ENCODE peak calls at places on chromosomes 12 and 14, in four cellular contexts. One of them, this sample, is unnamed.

GRCh38 chr14:49479432-49479831 is 106.7 kb downstream of the RPS29 start:
- DNase-seq in heart left ventricle: no peak
- DNase-seq in NB4: no peak
- DNase-seq in breast epithelium: peak
- DNase-seq in this sample: no peak

GRCh38 chr14:22039938-22040780 is 366.5 kb upstream of the OR4E1 start:
- DNase-seq in NB4: peak
- DNase-seq in breast epithelium: no peak
- DNase-seq in heart left ventricle: no peak
- DNase-seq in this sample: no peak

GRCh38 chr12:103884316-103884715 is 43.3 kb upstream of the NT5DC3 start:
- DNase-seq in NB4: peak
- DNase-seq in breast epithelium: no peak
- DNase-seq in heart left ventricle: no peak
- DNase-seq in this sample: no peak

GRCh38 chr12:64560395-64561301 is 49.6 kb upstream of the RASSF3 start:
- DNase-seq in heart left ventricle: no peak
- DNase-seq in NB4: peak
- DNase-seq in breast epithelium: no peak
- DNase-seq in this sample: peak

GRCh38 chr14:88078525-88078924 is 73.6 kb downstream of the GPR65 start:
- DNase-seq in breast epithelium: no peak
- DNase-seq in heart left ventricle: no peak
- DNase-seq in NB4: no peak
- DNase-seq in this sample: no peak

GRCh38 chr14:103551338-103551762 is 11.1 kb downstream of the BAG5 start:
- DNase-seq in heart left ventricle: no peak
- DNase-seq in NB4: no peak
- DNase-seq in breast epithelium: peak
- DNase-seq in this sample: peak

GRCh38 chr12:121089031-121089812 is 43.5 kb upstream of the P2RX7 start:
- DNase-seq in heart left ventricle: no peak
- DNase-seq in NB4: no peak
- DNase-seq in breast epithelium: no peak
- DNase-seq in this sample: peak

GRCh38 chr12:30862486-30862885 is 64.1 kb upstream of the TSPAN11 start:
- DNase-seq in NB4: no peak
- DNase-seq in breast epithelium: no peak
- DNase-seq in heart left ventricle: peak
- DNase-seq in this sample: no peak

GRCh38 chr12:108337235-108338223 is 1.6 kb downstream of the CMKLR1 start:
- DNase-seq in heart left ventricle: peak
- DNase-seq in breast epithelium: no peak
- DNase-seq in NB4: peak
- DNase-seq in this sample: no peak

GRCh38 chr12:27810756-27811155 is 30.7 kb upstream of the MANSC4 start:
- DNase-seq in breast epithelium: no peak
- DNase-seq in heart left ventricle: no peak
- DNase-seq in NB4: no peak
- DNase-seq in this sample: no peak

GRCh38 chr14:88421286-88421685 is 35.8 kb downstream of the SPATA7 start:
- DNase-seq in NB4: no peak
- DNase-seq in heart left ventricle: no peak
- DNase-seq in breast epithelium: no peak
- DNase-seq in this sample: no peak

GRCh38 chr12:53502983-53503728 is 2.1 kb downstream of the TARBP2 start:
- DNase-seq in heart left ventricle: no peak
- DNase-seq in breast epithelium: no peak
- DNase-seq in NB4: no peak
- DNase-seq in this sample: no peak

GRCh38 chr12:132367401-132367851 is 38.0 kb upstream of the GALNT9 start:
- DNase-seq in breast epithelium: no peak
- DNase-seq in NB4: peak
- DNase-seq in heart left ventricle: no peak
- DNase-seq in this sample: no peak

GRCh38 chr14:60094306-60094897 is 2.7 kb downstream of the PCNX4 start:
- DNase-seq in NB4: peak
- DNase-seq in breast epithelium: no peak
- DNase-seq in heart left ventricle: peak
- DNase-seq in this sample: no peak

GRCh38 chr12:49553512-49554088 is 14.3 kb downstream of the MCRS1 start:
- DNase-seq in heart left ventricle: no peak
- DNase-seq in NB4: peak
- DNase-seq in breast epithelium: no peak
- DNase-seq in this sample: no peak

GRCh38 chr12:53097564-53098353 is at the start of gene IGFBP6:
- DNase-seq in heart left ventricle: peak
- DNase-seq in NB4: peak
- DNase-seq in breast epithelium: peak
- DNase-seq in this sample: peak

GRCh38 chr14:41604793-41605534 is 1.7 kb upstream of the LRFN5 start:
- DNase-seq in breast epithelium: no peak
- DNase-seq in NB4: no peak
- DNase-seq in heart left ventricle: peak
- DNase-seq in this sample: peak

GRCh38 chr12:107122452-107122958 is 29.2 kb upstream of the CRY1 start:
- DNase-seq in heart left ventricle: no peak
- DNase-seq in NB4: no peak
- DNase-seq in breast epithelium: no peak
- DNase-seq in this sample: no peak

GRCh38 chr14:100878271-100879146 is 25.0 kb downstream of the RTL1 start:
- DNase-seq in breast epithelium: no peak
- DNase-seq in heart left ventricle: no peak
- DNase-seq in NB4: no peak
- DNase-seq in this sample: no peak

GRCh38 chr14:105490318-105490571 is 801 bp upstream of the TEDC1 start:
- DNase-seq in NB4: no peak
- DNase-seq in breast epithelium: peak
- DNase-seq in heart left ventricle: no peak
- DNase-seq in this sample: no peak

GRCh38 chr14:105490572-105491365 is at the start of gene TEDC1:
- DNase-seq in breast epithelium: peak
- DNase-seq in NB4: peak
- DNase-seq in heart left ventricle: peak
- DNase-seq in this sample: peak

GRCh38 chr14:105487986-105488777 is 1.5 kb downstream of the CRIP1 start:
- DNase-seq in breast epithelium: peak
- DNase-seq in NB4: no peak
- DNase-seq in heart left ventricle: peak
- DNase-seq in this sample: no peak

GRCh38 chr14:105488781-105489606 is 2.1 kb upstream of the TEDC1 start:
- DNase-seq in NB4: no peak
- DNase-seq in heart left ventricle: peak
- DNase-seq in breast epithelium: no peak
- DNase-seq in this sample: no peak

GRCh38 chr14:105489607-105490317 is 1.3 kb upstream of the TEDC1 start:
- DNase-seq in heart left ventricle: peak
- DNase-seq in breast epithelium: peak
- DNase-seq in NB4: peak
- DNase-seq in this sample: peak
- TF ChIP-seq POLR2A in heart left ventricle: no peak
- TF ChIP-seq POLR2A in breast epithelium: no peak
- TF ChIP-seq POLR2A in NB4: no peak
- TF ChIP-seq POLR2A in this sample: no peak

DNA sequence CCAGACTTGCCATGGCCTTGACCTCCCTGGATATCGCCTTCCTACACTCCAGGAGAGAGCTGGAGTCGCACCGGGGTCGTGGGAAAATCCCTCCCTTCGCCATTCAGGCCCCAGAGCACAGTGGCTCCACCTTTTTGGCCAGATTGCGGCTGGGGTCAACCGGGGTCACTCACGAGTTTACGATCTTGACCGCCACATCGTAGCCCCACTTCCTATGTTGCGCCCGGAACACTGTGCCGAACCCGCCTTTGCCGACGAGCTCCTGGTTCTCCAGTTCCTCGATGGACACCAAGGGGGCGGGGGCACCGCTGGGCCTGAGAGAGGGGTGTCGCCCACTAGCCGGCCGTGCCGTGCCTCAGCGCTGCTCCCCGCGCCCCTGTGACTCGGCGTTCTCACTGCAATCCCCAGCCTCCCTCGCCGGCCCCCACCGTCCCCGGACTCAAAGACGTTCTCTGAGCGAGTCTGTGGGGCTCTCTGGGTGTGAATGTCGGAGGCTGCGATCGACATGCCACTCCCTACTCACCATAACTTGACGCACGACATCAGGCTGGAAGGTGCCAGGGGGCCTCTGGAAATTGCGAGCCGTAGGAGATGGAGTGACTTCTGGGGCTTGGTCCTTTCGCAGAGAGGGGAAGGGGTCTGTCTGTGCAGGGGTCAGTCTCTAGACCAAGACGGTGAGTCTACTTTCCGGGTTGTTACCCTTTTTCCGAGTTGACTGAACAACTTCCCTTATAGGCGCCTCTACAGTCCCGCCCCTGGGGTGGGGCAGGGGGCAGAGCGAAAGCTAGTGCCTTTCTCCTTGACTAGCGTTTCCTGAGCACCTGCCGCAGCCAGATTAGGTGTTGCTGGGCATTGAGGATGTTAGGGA is at the start of gene RIPK3:
- DNase-seq in NB4: peak
- DNase-seq in heart left ventricle: peak
- DNase-seq in breast epithelium: no peak
- DNase-seq in this sample: no peak
- TF ChIP-seq POLR2A in NB4: no peak
- TF ChIP-seq POLR2A in heart left ventricle: no peak
- TF ChIP-seq POLR2A in breast epithelium: no peak
- TF ChIP-seq POLR2A in this sample: no peak

GRCh38 chr14:56185991-56186390 is 67.8 kb downstream of the PELI2 start:
- DNase-seq in NB4: no peak
- DNase-seq in breast epithelium: no peak
- DNase-seq in heart left ventricle: no peak
- DNase-seq in this sample: no peak

GRCh38 chr14:56189306-56189705 is 71.1 kb downstream of the PELI2 start:
- DNase-seq in breast epithelium: no peak
- DNase-seq in heart left ventricle: no peak
- DNase-seq in NB4: no peak
- DNase-seq in this sample: no peak

GRCh38 chr14:56183631-56184157 is 65.5 kb downstream of the PELI2 start:
- DNase-seq in breast epithelium: no peak
- DNase-seq in NB4: no peak
- DNase-seq in heart left ventricle: no peak
- DNase-seq in this sample: no peak

DNA sequence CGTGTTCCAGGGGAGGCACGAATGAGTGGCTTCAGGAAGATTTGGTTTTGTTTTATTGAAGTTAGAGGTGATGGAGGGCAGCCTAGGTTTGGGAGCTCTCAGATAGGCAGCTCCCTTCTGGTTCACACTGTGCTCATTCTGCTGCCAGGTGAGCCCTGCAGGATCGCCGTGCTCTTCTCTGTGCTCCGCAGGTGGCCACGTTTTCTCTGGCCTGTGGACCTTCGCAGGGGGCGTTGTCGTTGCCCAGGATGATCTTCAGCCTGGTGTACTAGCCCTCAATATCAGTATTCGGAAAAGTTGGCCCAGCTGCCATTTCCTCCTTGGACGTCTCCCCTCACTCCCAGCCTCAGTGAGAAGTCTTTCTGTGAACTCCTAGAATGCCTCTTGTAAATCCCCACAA is 69.5 kb downstream of the PELI2 start:
- DNase-seq in heart left ventricle: no peak
- DNase-seq in breast epithelium: no peak
- DNase-seq in NB4: no peak
- DNase-seq in this sample: no peak
- TF ChIP-seq POLR2A in heart left ventricle: no peak
- TF ChIP-seq POLR2A in breast epithelium: no peak
- TF ChIP-seq POLR2A in NB4: no peak
- TF ChIP-seq POLR2A in this sample: no peak

DNA sequence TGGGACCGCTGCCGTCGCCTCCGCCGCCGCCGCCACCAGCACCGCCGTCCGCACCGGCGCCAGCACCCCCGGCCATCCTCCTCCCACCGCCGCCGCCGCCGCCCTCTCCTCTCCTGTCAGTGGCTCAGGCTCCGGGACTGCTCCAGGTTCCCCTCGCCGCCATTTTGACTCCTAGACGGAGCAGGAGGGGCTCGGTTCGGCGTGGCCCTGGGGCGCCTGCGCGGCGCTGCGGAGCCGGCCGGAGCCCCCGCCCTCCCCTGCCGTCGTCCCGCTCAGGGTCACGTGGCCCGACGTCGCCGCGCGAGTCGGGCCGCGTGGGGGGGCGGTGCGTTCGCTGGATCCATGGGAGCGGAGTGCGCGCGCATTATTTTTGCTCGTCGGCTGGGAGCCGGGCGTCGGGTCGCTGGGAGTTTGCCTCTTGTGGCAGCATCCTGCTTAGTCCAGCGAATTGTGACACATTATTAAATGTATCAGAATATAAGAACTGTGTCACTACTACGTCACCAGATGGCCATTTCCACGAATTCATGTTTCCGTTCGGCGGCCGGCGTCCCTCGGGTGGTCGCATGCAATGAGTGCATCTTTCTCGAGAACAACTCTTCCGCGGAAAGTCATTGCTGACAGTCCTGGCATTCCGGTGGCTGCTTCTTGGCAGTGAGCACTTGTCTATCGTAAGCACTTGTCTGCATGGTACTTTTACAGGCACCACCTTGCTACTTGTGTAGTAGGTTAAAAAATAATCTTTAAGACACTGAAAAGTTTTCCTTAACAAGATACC is at the start of gene BTBD7:
- DNase-seq in breast epithelium: peak
- DNase-seq in heart left ventricle: peak
- DNase-seq in NB4: peak
- DNase-seq in this sample: peak
- TF ChIP-seq POLR2A in breast epithelium: no peak
- TF ChIP-seq POLR2A in heart left ventricle: no peak
- TF ChIP-seq POLR2A in NB4: peak
- TF ChIP-seq POLR2A in this sample: peak

GRCh38 chr12:15789215-15790171 is at the start of gene EPS8:
- DNase-seq in heart left ventricle: peak
- DNase-seq in breast epithelium: peak
- DNase-seq in NB4: peak
- DNase-seq in this sample: peak
- TF ChIP-seq POLR2A in heart left ventricle: no peak
- TF ChIP-seq POLR2A in breast epithelium: peak
- TF ChIP-seq POLR2A in NB4: peak
- TF ChIP-seq POLR2A in this sample: peak

GRCh38 chr14:99137913-99138571 is 134.0 kb downstream of the BCL11B start:
- DNase-seq in heart left ventricle: no peak
- DNase-seq in NB4: peak
- DNase-seq in breast epithelium: no peak
- DNase-seq in this sample: no peak
- TF ChIP-seq POLR2A in heart left ventricle: no peak
- TF ChIP-seq POLR2A in NB4: no peak
- TF ChIP-seq POLR2A in breast epithelium: no peak
- TF ChIP-seq POLR2A in this sample: no peak

DNA sequence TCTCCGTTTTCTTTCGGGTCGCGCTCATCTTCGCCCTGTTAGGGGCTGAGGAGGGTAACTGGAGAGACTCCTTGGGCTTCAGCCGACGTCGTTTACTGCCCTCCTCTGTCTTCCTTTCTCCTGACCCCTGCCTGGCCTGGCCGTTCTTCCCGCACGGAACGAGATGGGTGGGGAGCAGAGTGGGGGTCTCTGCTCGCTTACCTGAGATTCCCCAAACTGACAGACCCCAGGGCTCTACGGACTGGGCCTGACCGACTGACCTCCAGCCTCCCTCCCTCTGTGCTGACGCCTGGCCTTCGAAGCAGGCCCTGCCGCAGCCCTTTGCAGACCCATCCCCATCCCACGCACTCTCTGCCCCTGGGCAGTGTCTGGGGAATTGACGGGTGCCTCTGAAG is 439 bp downstream of the GOLGA5 start:
- DNase-seq in heart left ventricle: peak
- DNase-seq in NB4: peak
- DNase-seq in breast epithelium: no peak
- DNase-seq in this sample: no peak
- TF ChIP-seq POLR2A in heart left ventricle: no peak
- TF ChIP-seq POLR2A in NB4: no peak
- TF ChIP-seq POLR2A in breast epithelium: no peak
- TF ChIP-seq POLR2A in this sample: no peak

This sample was measured in uterus.